ENCODE peak calls at places on chromosomes 4 and X, in seven cellular contexts. U, D, F, B, W, C and I are unnamed samples.
A peak's percentile ranks its signal among the peaks of the same experiment; 100 is the strongest.

GRCh38 chr4:149638073-149638472 is 177.6 kb downstream of the IQCM start:
- DNase-seq in U (no peak), D (no peak), F (peak; percentile 78), B (no peak), W (no peak), C (no peak), I (no peak)

GRCh38 chr4:139642364-139642763 is 23.3 kb upstream of the MGST2 start:
- DNase-seq in U (peak; percentile 72), D (no peak), F (peak; percentile 37), B (no peak), W (no peak), C (no peak), I (no peak)

GRCh38 chrX:118630843-118631242 is 96.6 kb upstream of the IL13RA1 start:
- DNase-seq in U (no peak), D (no peak), F (no peak), B (no peak), W (no peak), C (no peak), I (no peak)

GRCh38 chrX:151982217-151982616 is 7.7 kb upstream of the GABRE start:
- DNase-seq in U (peak; percentile 59), D (peak; percentile 8), F (peak; percentile 54), B (no peak), W (no peak), C (peak; percentile 57), I (peak; percentile 44)

GRCh38 chr4:91116861-91117260 is 989.7 kb downstream of the CCSER1 start:
- DNase-seq in U (peak; percentile 15), D (no peak), F (peak; percentile 32), B (no peak), W (no peak), C (no peak), I (no peak)

GRCh38 chr4:185513489-185514181 is 21.7 kb downstream of the PDLIM3 start:
- DNase-seq in U (peak; percentile 75), D (peak; percentile 57), F (no peak), B (no peak), W (no peak), C (no peak), I (peak; percentile 11)

GRCh38 chrX:137352101-137352660 is 213.7 kb upstream of the ZIC3 start:
- DNase-seq in U (no peak), D (no peak), F (no peak), B (no peak), W (no peak), C (peak; percentile 1), I (no peak)

GRCh38 chrX:40964633-40965586 is 120.3 kb upstream of the USP9X start:
- DNase-seq in U (peak; percentile 19), D (no peak), F (peak; percentile 51), B (no peak), W (no peak), C (no peak), I (no peak)

GRCh38 chrX:118632862-118633261 is 94.5 kb upstream of the IL13RA1 start:
- DNase-seq in U (no peak), D (no peak), F (no peak), B (no peak), W (no peak), C (no peak), I (no peak)

DNA sequence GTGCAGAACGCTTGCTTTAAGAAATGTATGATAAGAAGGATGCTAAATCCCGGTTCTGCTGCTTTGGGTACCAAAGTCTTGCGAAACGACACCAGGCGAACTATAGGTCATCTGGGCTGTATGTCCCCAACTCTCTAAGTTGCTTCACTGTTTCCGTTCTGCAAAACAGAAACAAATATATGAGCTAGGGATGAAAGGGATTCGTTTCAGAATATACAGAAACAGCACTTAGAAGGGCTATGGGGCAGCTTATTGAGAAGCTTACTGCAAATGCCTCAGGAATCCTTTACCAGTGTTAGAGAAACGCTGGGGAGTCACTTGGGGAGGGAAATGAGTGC is 293 bp upstream of the LRCH2 start:
- DNase-seq in U (peak; percentile 65), D (no peak), F (no peak), B (no peak), W (no peak), C (no peak), I (no peak)
- H3K4me3 ChIP-seq in U (no peak overlapping the region), D (no peak overlapping the region), F (no peak overlapping the region), B (peak overlapping the region; percentile 53), W (no peak overlapping the region), C (no peak overlapping the region), I (peak overlapping the region; percentile 55)

GRCh38 chr4:1402021-1402515 is 4.2 kb downstream of the NKX1-1 start:
- DNase-seq in U (no peak), D (no peak), F (no peak), B (no peak), W (no peak), C (no peak), I (no peak)

GRCh38 chr4:1400191-1400805 is 5.9 kb downstream of the NKX1-1 start:
- DNase-seq in U (no peak), D (no peak), F (no peak), B (no peak), W (no peak), C (no peak), I (no peak)

GRCh38 chr4:1399508-1400190 is 6.6 kb downstream of the NKX1-1 start:
- DNase-seq in U (no peak), D (no peak), F (no peak), B (no peak), W (no peak), C (no peak), I (no peak)

GRCh38 chr4:1401409-1402020 is 4.7 kb downstream of the NKX1-1 start:
- DNase-seq in U (no peak), D (no peak), F (no peak), B (no peak), W (no peak), C (no peak), I (no peak)

DNA sequence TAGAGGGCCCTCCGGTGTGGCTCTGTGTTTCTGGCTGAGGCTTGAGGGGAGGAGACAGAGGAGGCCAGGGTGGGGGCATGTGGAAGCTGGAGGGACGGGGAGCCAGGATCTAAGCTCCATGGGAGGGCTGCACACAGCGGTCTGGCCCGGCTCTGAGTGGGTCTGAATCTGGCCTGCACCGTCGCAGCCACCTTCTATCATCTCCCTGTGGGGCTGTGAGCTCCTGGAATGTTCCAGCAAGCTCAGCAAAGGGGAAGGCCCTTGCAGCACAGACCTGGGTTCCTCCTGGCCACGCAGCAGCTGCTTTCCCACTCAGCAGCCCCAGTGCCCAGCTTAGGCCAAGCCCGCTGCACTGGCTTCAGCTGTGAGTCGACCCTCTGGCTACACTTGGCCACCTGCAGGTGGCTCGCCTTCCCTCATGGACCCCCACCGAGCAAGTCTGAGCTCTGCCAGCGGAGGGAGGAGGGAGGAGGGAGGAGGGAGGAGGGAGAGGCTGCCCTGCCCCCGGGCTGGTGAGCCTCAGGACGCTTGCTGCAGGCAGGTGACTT is 5.3 kb downstream of the NKX1-1 start:
- DNase-seq in U (no peak), D (no peak), F (no peak), B (no peak), W (no peak), C (no peak), I (no peak)
- H3K9me3 ChIP-seq in U (peaks cover 7% of the 10 kb centered on the region), D (no peaks in the 10 kb centered on the region), F (peaks cover 16% of the 10 kb centered on the region), B (peaks cover 20% of the 10 kb centered on the region), W (peaks cover 4% of the 10 kb centered on the region), C (no peaks in the 10 kb centered on the region), I (no peaks in the 10 kb centered on the region)

DNA sequence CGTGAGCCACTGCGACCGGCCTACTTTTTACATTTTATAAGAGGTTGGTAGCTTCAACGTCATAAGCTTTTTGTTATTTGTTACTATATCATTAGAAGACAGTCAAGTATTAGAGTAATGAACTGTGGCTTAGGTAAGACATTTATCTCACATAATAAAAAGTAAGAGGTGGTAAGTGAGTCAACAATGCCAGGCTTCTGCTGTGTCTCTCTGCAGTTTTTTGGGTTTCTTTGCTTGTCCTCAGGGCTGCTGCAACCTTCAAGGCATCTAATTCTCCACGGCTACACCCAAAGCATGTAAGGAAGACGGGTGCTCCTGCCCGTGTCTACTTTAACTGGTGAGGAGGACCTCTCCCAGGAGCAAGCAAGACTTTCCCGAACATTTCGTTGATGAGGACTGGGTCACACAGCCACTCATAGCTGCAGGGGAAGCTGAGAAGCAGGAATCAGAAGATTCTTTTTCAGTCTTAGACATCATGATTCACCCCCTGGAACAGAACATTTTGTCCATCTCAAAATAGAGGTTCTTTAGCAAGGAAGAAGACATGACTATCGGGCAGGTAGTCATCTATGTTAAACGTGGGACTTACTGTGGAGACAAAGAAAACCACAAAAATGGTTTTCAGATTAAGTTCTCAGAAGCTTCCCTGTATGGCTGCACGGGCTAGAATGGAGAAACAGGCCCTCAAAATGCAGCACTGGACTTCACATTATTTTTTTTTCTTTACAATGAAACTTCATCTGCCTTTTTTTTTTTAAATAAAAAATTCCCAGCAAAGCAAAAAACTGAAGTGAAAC is 13.0 kb upstream of the RHOH start:
- DNase-seq in U (no peak), D (no peak), F (peak; percentile 90), B (no peak), W (no peak), C (no peak), I (no peak)
- H3K4me3 ChIP-seq in U (no peak overlapping the region), D (no peak overlapping the region), F (no peak overlapping the region), B (no peak overlapping the region), W (no peak overlapping the region), C (no peak overlapping the region), I (no peak overlapping the region)

DNA sequence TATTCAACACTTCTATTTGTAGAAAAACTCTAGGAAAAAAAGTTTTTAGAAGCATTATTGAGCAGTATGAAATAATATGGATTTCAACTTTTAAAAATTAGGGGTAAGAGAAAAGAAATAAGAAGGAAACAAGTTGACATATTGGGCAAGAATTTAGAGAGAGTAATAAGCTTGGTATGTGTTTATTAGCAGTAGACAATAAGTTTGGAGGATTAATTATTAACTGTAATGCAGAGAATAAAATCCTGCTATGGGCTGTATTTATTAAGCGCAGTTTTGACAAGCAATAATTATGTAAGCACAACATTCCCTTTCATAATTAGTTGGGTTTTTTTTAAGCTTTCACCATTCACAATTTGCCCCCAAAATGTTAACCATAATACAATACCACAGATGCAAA is 162.7 kb upstream of the SLC7A11 start:
- DNase-seq in U (no peak), D (no peak), F (no peak), B (no peak), W (no peak), C (no peak), I (no peak)
- H3K9me3 ChIP-seq in U (no peaks in the 10 kb centered on the region), D (no peaks in the 10 kb centered on the region), F (no peaks in the 10 kb centered on the region), B (no peaks in the 10 kb centered on the region), W (no peaks in the 10 kb centered on the region), C (no peaks in the 10 kb centered on the region), I (no peaks in the 10 kb centered on the region)

GRCh38 chr4:136985683-136986082 is 546.6 kb downstream of the PCDH18 start:
- DNase-seq in U (no peak), D (no peak), F (no peak), B (no peak), W (no peak), C (no peak), I (no peak)
- H3K4me3 ChIP-seq in U (no peak overlapping the region), D (no peak overlapping the region), F (no peak overlapping the region), B (no peak overlapping the region), W (no peak overlapping the region), C (no peak overlapping the region), I (no peak overlapping the region)

GRCh38 chrX:64925480-64925879 is 50.8 kb downstream of the ZC4H2 start:
- DNase-seq in U (no peak), D (no peak), F (no peak), B (no peak), W (no peak), C (no peak), I (no peak)
- H3K9me3 ChIP-seq in U (peaks cover 15% of the 10 kb centered on the region), D (no peaks in the 10 kb centered on the region), F (peaks cover 5% of the 10 kb centered on the region), B (no peaks in the 10 kb centered on the region), W (peaks cover 8% of the 10 kb centered on the region), C (no peaks in the 10 kb centered on the region), I (no peaks in the 10 kb centered on the region)

GRCh38 chr4:2401610-2401983 is 16.8 kb downstream of the ZFYVE28 start:
- DNase-seq in U (no peak), D (no peak), F (no peak), B (no peak), W (no peak), C (no peak), I (no peak)
- H3K4me3 ChIP-seq in U (no peak overlapping the region), D (no peak overlapping the region), F (no peak overlapping the region), B (no peak overlapping the region), W (no peak overlapping the region), C (no peak overlapping the region), I (no peak overlapping the region)